ENCODE peak calls at places on chromosomes 6 and 20, in four cellular contexts. One of them, this sample, is unnamed.

GRCh38 chr6:23713211-23713610 is 412.8 kb upstream of the NRSN1 start:
- DNase-seq in PC-3: no peak
- DNase-seq in cardiac muscle cell: no peak
- DNase-seq in tibial artery: no peak
- DNase-seq in this sample: no peak

GRCh38 chr20:36830791-36831691 is 44.9 kb upstream of the TLDC2 start:
- DNase-seq in PC-3: peak; percentile 34
- DNase-seq in cardiac muscle cell: peak; percentile 78
- DNase-seq in tibial artery: peak; percentile 97
- DNase-seq in this sample: peak; percentile 87

GRCh38 chr20:36481380-36482043 is 59.8 kb upstream of the MYL9 start:
- DNase-seq in PC-3: no peak
- DNase-seq in cardiac muscle cell: no peak
- DNase-seq in tibial artery: no peak
- DNase-seq in this sample: no peak

GRCh38 chr6:144559865-144560603 is 274.9 kb downstream of the UTRN start:
- DNase-seq in PC-3: no peak
- DNase-seq in cardiac muscle cell: peak; percentile 38
- DNase-seq in tibial artery: no peak
- DNase-seq in this sample: no peak

GRCh38 chr20:36030143-36030542 is 61.8 kb downstream of the CNBD2 start:
- DNase-seq in PC-3: no peak
- DNase-seq in cardiac muscle cell: peak; percentile 73
- DNase-seq in tibial artery: no peak
- DNase-seq in this sample: no peak

GRCh38 chr20:4811661-4812181 is 90.0 kb downstream of the PRND start:
- DNase-seq in PC-3: no peak
- DNase-seq in cardiac muscle cell: no peak
- DNase-seq in tibial artery: peak; percentile 84
- DNase-seq in this sample: no peak

GRCh38 chr6:150891886-150892485 is 26.5 kb downstream of the MTHFD1L start:
- DNase-seq in PC-3: peak; percentile 79
- DNase-seq in cardiac muscle cell: peak; percentile 87
- DNase-seq in tibial artery: peak; percentile 86
- DNase-seq in this sample: peak; percentile 69

GRCh38 chr20:50654899-50655298 is 36.4 kb downstream of the RIPOR3 start:
- DNase-seq in PC-3: no peak
- DNase-seq in cardiac muscle cell: peak; percentile 76
- DNase-seq in tibial artery: no peak
- DNase-seq in this sample: no peak

GRCh38 chr6:125002090-125002741 is 40.0 kb downstream of the RNF217 start:
- DNase-seq in PC-3: no peak
- DNase-seq in cardiac muscle cell: peak; percentile 76
- DNase-seq in tibial artery: no peak
- DNase-seq in this sample: no peak

GRCh38 chr6:103855750-103856149 is 1004.0 kb downstream of the HACE1 start:
- DNase-seq in PC-3: no peak
- DNase-seq in cardiac muscle cell: no peak
- DNase-seq in tibial artery: no peak
- DNase-seq in this sample: no peak

GRCh38 chr6:150579611-150580010 is 20.1 kb upstream of the PLEKHG1 start:
- DNase-seq in PC-3: no peak
- DNase-seq in cardiac muscle cell: no peak
- DNase-seq in tibial artery: peak; percentile 77
- DNase-seq in this sample: peak; percentile 87

GRCh38 chr20:62898093-62898964 is 28.0 kb downstream of the DIDO1 start:
- DNase-seq in PC-3: no peak
- DNase-seq in cardiac muscle cell: no peak
- DNase-seq in tibial artery: no peak
- DNase-seq in this sample: no peak

GRCh38 chr20:57621426-57622200 is 1.4 kb upstream of the ZBP1 start:
- DNase-seq in PC-3: peak; percentile 75
- DNase-seq in cardiac muscle cell: no peak
- DNase-seq in tibial artery: peak; percentile 51
- DNase-seq in this sample: no peak

GRCh38 chr20:59774204-59774641 is 159.2 kb downstream of the SYCP2 start:
- DNase-seq in PC-3: no peak
- DNase-seq in cardiac muscle cell: no peak
- DNase-seq in tibial artery: peak; percentile 33
- DNase-seq in this sample: peak; percentile 12

GRCh38 chr6:30158475-30159025 is 2.5 kb downstream of the TRIM10 start:
- DNase-seq in PC-3: no peak
- DNase-seq in cardiac muscle cell: no peak
- DNase-seq in tibial artery: no peak
- DNase-seq in this sample: peak; percentile 57

GRCh38 chr6:105321207-105321606 is 81.7 kb downstream of the PREP start:
- DNase-seq in PC-3: no peak
- DNase-seq in cardiac muscle cell: no peak
- DNase-seq in tibial artery: no peak
- DNase-seq in this sample: no peak

GRCh38 chr6:27593200-27593818 is 120.4 kb upstream of the ZNF184 start:
- DNase-seq in PC-3: no peak
- DNase-seq in cardiac muscle cell: no peak
- DNase-seq in tibial artery: no peak
- DNase-seq in this sample: no peak

GRCh38 chr6:17584241-17584803 is 15.8 kb upstream of the FAM8A1 start:
- DNase-seq in PC-3: peak; percentile 75
- DNase-seq in cardiac muscle cell: peak; percentile 87
- DNase-seq in tibial artery: no peak
- DNase-seq in this sample: no peak

GRCh38 chr6:166478782-166479592 is 96.2 kb upstream of the MPC1 start:
- DNase-seq in PC-3: no peak
- DNase-seq in cardiac muscle cell: no peak
- DNase-seq in tibial artery: peak; percentile 47
- DNase-seq in this sample: no peak

GRCh38 chr20:32035398-32035852 is 16.6 kb upstream of the HCK start:
- DNase-seq in PC-3: no peak
- DNase-seq in cardiac muscle cell: no peak
- DNase-seq in tibial artery: no peak
- DNase-seq in this sample: no peak

GRCh38 chr20:49979030-49979832 is 3.5 kb upstream of the SNAI1 start:
- DNase-seq in PC-3: peak; percentile 83
- DNase-seq in cardiac muscle cell: peak; percentile 46
- DNase-seq in tibial artery: peak; percentile 68
- DNase-seq in this sample: no peak

GRCh38 chr6:142074516-142074915 is 58.2 kb upstream of the GJE1 start:
- DNase-seq in PC-3: no peak
- DNase-seq in cardiac muscle cell: peak; percentile 19
- DNase-seq in tibial artery: no peak
- DNase-seq in this sample: no peak

GRCh38 chr6:134706806-134707205 is 243.1 kb downstream of the ALDH8A1 start:
- DNase-seq in PC-3: no peak
- DNase-seq in cardiac muscle cell: peak; percentile 30
- DNase-seq in tibial artery: no peak
- DNase-seq in this sample: no peak

GRCh38 chr20:56393133-56393472 is 658 bp downstream of the CSTF1 start:
- DNase-seq in PC-3: peak; percentile 19
- DNase-seq in cardiac muscle cell: no peak
- DNase-seq in tibial artery: no peak
- DNase-seq in this sample: no peak

GRCh38 chr20:56395166-56395565 is 2.7 kb downstream of the CSTF1 start:
- DNase-seq in PC-3: no peak
- DNase-seq in cardiac muscle cell: no peak
- DNase-seq in tibial artery: no peak
- DNase-seq in this sample: no peak

GRCh38 chr20:56391596-56392281 is at the start of gene AURKA:
- DNase-seq in PC-3: no peak
- DNase-seq in cardiac muscle cell: no peak
- DNase-seq in tibial artery: no peak
- DNase-seq in this sample: no peak

GRCh38 chr20:56392282-56393132 is at the start of gene CSTF1:
- DNase-seq in PC-3: peak; percentile 100
- DNase-seq in cardiac muscle cell: peak; percentile 100
- DNase-seq in tibial artery: peak; percentile 100
- DNase-seq in this sample: peak; percentile 98

GRCh38 chr20:56393653-56394052 is 1.2 kb downstream of the CSTF1 start:
- DNase-seq in PC-3: no peak
- DNase-seq in cardiac muscle cell: no peak
- DNase-seq in tibial artery: no peak
- DNase-seq in this sample: no peak
- H3K4me3 ChIP-seq in PC-3: peak overlapping the region; percentile 87
- H3K4me3 ChIP-seq in cardiac muscle cell: peak overlapping the region; percentile 62
- H3K4me3 ChIP-seq in tibial artery: peak overlapping the region; percentile 61
- H3K4me3 ChIP-seq in this sample: peak overlapping the region; percentile 81

GRCh38 chr6:43119456-43119855 is 43.3 kb downstream of the PTK7 start:
- DNase-seq in PC-3: no peak
- DNase-seq in cardiac muscle cell: peak; percentile 50
- DNase-seq in tibial artery: no peak
- DNase-seq in this sample: no peak

GRCh38 chr6:43120101-43120730 is 44.1 kb downstream of the PTK7 start:
- DNase-seq in PC-3: no peak
- DNase-seq in cardiac muscle cell: no peak
- DNase-seq in tibial artery: no peak
- DNase-seq in this sample: no peak

GRCh38 chr6:43123691-43124314 is 47.3 kb upstream of the SRF start:
- DNase-seq in PC-3: no peak
- DNase-seq in cardiac muscle cell: no peak
- DNase-seq in tibial artery: no peak
- DNase-seq in this sample: no peak

GRCh38 chr6:43122146-43122545 is 46.0 kb downstream of the PTK7 start:
- DNase-seq in PC-3: no peak
- DNase-seq in cardiac muscle cell: no peak
- DNase-seq in tibial artery: no peak
- DNase-seq in this sample: no peak

DNA sequence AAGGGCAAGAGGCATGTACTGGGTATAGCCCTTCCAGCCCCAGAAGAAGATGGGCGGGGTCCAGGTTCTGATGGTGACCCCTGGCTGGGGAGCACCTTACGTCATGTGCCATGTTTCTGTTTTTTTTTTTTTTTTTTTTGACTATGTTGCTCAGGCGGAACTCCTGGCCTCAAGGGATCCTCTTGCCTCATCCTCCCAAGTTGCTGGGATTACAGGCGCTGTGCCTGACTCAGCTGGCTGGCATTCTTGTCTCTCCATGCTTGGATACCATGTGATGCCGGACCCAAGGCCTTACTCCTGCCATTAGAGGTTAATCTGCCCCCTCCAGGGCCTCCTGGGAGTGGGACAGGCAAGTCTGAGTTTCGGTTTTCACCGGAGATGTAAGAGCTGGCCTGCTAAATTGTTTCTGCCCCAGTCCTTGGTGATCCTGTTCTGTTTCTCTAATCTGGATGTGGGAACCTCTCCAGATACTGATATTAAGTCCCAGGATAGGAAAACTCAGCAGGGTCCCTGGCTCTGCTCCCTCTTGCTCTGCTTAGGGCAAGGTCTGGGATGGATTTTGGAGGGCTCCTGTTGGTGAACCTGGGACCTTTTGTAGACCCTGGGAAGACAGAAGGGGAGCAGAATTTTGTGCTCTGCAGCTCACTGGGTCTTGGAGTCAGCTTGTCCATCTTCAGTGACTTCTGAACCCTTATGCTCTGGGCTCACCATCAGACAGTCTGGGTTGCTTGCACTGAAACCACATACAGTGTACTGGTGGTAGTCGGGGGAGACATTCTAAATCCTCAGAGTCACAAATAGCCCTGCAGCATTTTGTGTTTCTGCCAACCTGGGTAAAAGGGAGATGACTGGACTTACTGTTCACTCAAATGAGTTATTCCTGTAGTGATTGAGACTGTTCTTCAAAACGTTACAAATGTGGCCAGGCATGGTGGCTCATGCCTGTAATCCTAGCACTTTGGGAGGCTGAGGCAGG is 45.1 kb downstream of the PTK7 start:
- DNase-seq in PC-3: peak; percentile 86
- DNase-seq in cardiac muscle cell: peak; percentile 98
- DNase-seq in tibial artery: peak; percentile 95
- DNase-seq in this sample: no peak
- H3K4me3 ChIP-seq in PC-3: no peak overlapping the region
- H3K4me3 ChIP-seq in cardiac muscle cell: no peak overlapping the region
- H3K4me3 ChIP-seq in tibial artery: no peak overlapping the region
- H3K4me3 ChIP-seq in this sample: no peak overlapping the region

GRCh38 chr6:107989166-107990094 is 31.4 kb upstream of the SEC63 start:
- DNase-seq in PC-3: no peak
- DNase-seq in cardiac muscle cell: no peak
- DNase-seq in tibial artery: no peak
- DNase-seq in this sample: no peak
- H3K4me3 ChIP-seq in PC-3: no peak overlapping the region
- H3K4me3 ChIP-seq in cardiac muscle cell: no peak overlapping the region
- H3K4me3 ChIP-seq in tibial artery: no peak overlapping the region
- H3K4me3 ChIP-seq in this sample: no peak overlapping the region

GRCh38 chr6:127117979-127118504 is 429 bp upstream of the RSPO3 start:
- DNase-seq in PC-3: no peak
- DNase-seq in cardiac muscle cell: no peak
- DNase-seq in tibial artery: peak; percentile 65
- DNase-seq in this sample: no peak
- H3K4me3 ChIP-seq in PC-3: no peak overlapping the region
- H3K4me3 ChIP-seq in cardiac muscle cell: peak overlapping the region; percentile 79
- H3K4me3 ChIP-seq in tibial artery: peak overlapping the region; percentile 52
- H3K4me3 ChIP-seq in this sample: peak overlapping the region; percentile 54

GRCh38 chr6:33790910-33791309 is 2.0 kb upstream of the LEMD2 start:
- DNase-seq in PC-3: no peak
- DNase-seq in cardiac muscle cell: no peak
- DNase-seq in tibial artery: no peak
- DNase-seq in this sample: no peak
- H3K4me3 ChIP-seq in PC-3: no peak overlapping the region
- H3K4me3 ChIP-seq in cardiac muscle cell: no peak overlapping the region
- H3K4me3 ChIP-seq in tibial artery: no peak overlapping the region
- H3K4me3 ChIP-seq in this sample: no peak overlapping the region

DNA sequence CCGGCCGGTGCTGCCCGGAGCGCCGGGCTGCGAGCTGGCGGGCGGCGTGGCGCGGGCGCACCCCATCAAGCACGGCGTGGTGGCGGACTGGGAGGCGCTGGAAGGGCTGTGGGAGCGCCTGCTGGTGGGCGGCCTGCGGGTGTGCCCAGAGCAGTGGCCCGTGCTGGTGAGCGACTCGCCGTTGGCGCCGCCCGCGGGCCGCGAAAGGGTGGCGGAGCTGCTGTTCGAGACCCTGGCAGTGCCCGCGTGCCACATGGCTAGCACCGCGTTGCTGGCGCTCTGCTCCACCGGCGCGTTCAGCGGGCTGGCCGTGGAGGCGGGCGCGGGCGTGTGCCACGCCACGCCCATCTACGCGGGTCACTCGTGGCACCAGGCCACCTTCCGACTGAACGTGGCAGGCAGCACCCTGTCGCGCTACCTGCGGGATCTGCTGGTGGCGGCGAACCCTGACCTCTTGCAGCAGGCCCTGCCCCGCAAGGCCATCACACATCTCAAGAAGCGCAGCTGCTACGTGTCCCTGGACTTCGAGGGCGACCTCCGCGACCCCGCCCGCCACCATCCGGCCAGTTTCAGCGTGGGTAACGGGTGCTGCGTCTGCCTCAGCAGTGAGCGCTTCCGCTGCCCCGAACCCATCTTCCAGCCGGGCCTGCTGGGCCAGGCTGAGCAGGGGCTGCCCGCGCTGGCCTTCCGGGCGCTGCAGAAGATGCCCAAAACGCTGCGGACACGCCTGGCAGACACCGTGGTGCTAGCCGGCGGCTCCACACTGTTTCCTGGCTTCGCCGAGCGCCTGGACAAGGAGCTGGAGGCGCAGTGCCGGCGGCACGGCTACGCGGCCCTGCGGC is 723 bp downstream of the ACTL10 start:
- DNase-seq in PC-3: peak; percentile 76
- DNase-seq in cardiac muscle cell: peak; percentile 86
- DNase-seq in tibial artery: peak; percentile 84
- DNase-seq in this sample: peak; percentile 85
- H3K4me3 ChIP-seq in PC-3: peak overlapping the region; percentile 65
- H3K4me3 ChIP-seq in cardiac muscle cell: no peak overlapping the region
- H3K4me3 ChIP-seq in tibial artery: peak overlapping the region; percentile 60
- H3K4me3 ChIP-seq in this sample: peak overlapping the region; percentile 59

GRCh38 chr6:132733288-132733687 is 19.4 kb upstream of the VNN1 start:
- DNase-seq in PC-3: peak; percentile 10
- DNase-seq in cardiac muscle cell: no peak
- DNase-seq in tibial artery: no peak
- DNase-seq in this sample: no peak
- H3K4me3 ChIP-seq in PC-3: no peak overlapping the region
- H3K4me3 ChIP-seq in cardiac muscle cell: no peak overlapping the region
- H3K4me3 ChIP-seq in tibial artery: no peak overlapping the region
- H3K4me3 ChIP-seq in this sample: no peak overlapping the region

This sample was measured in dorsolateral prefrontal cortex.